ENCODE peak calls at places on chromosomes 13 and 19, in four cellular contexts. U, P, K and R are unnamed samples.

GRCh38 chr13:92143766-92144165 is 745.3 kb downstream of the GPC5 start:
- DNase-seq in U (no peak), P (no peak), K (no peak), R (no peak)

GRCh38 chr13:24221007-24221406 is 60.5 kb downstream of the SPATA13 start:
- DNase-seq in U (no peak), K (no peak), P (no peak), R (no peak)

GRCh38 chr13:27794921-27795717 is 2.8 kb downstream of the GSX1 start:
- DNase-seq in U (no peak), K (no peak), P (no peak), R (no peak)

GRCh38 chr13:31072041-31072440 is 89.7 kb downstream of the HSPH1 start:
- DNase-seq in K (no peak), U (no peak), P (no peak), R (no peak)

GRCh38 chr13:49419292-49419691 is 24.6 kb downstream of the CAB39L start:
- DNase-seq in P (no peak), K (no peak), U (no peak), R (no peak)

GRCh38 chr13:33744589-33745369 is 73.2 kb upstream of the RFC3 start:
- DNase-seq in P (peak), U (no peak), K (no peak), R (no peak)

GRCh38 chr13:25525884-25526283 is 154.1 kb downstream of the ATP8A2 start:
- DNase-seq in U (no peak), K (no peak), P (no peak), R (no peak)

GRCh38 chr19:21608571-21608970 is 103.2 kb downstream of the ZNF429 start:
- DNase-seq in U (no peak), K (no peak), P (no peak), R (no peak)

GRCh38 chr19:30784850-30785459 is 412.8 kb downstream of the ZNF536 start:
- DNase-seq in U (no peak), P (no peak), K (peak), R (peak)

GRCh38 chr19:56601375-56601774 is 6.3 kb downstream of the ZNF71 start:
- DNase-seq in K (no peak), U (no peak), P (no peak), R (no peak)

GRCh38 chr13:78183737-78184136 is 265.1 kb upstream of the EDNRB start:
- DNase-seq in P (no peak), U (no peak), K (no peak), R (no peak)

GRCh38 chr19:33788676-33789075 is 8.0 kb upstream of the KCTD15 start:
- DNase-seq in U (no peak), K (no peak), P (no peak), R (no peak)

GRCh38 chr19:2631213-2631821 is 71.2 kb downstream of the GNG7 start:
- DNase-seq in P (no peak), U (no peak), K (no peak), R (peak)

GRCh38 chr19:30690935-30691505 is 318.8 kb downstream of the ZNF536 start:
- DNase-seq in U (no peak), K (no peak), P (no peak), R (no peak)

GRCh38 chr13:76380436-76381065 is 505.7 kb downstream of the KCTD12 start:
- DNase-seq in P (no peak), K (no peak), U (no peak), R (no peak)

GRCh38 chr19:5921777-5922176 is 7.7 kb downstream of the CAPS start:
- DNase-seq in K (no peak), P (no peak), U (no peak), R (no peak)

GRCh38 chr13:25210842-25211241 is 38.8 kb upstream of the AMER2 start:
- DNase-seq in P (no peak), K (no peak), U (no peak), R (no peak)

GRCh38 chr19:36573948-36574726 is 1.0 kb upstream of the ZNF529 start:
- DNase-seq in P (no peak), U (no peak), K (no peak), R (no peak)

GRCh38 chr13:113914333-113915011 is 50.6 kb upstream of the GAS6 start:
- DNase-seq in K (no peak), U (no peak), P (no peak), R (no peak)

GRCh38 chr13:74056829-74057564 is 77.2 kb downstream of the KLF12 start:
- DNase-seq in K (no peak), U (no peak), P (no peak), R (no peak)

GRCh38 chr13:80217614-80218456 is 123.1 kb downstream of the SPRY2 start:
- DNase-seq in K (no peak), U (no peak), P (no peak), R (no peak)

GRCh38 chr19:13243971-13244370 is 93.8 kb downstream of the IER2 start:
- DNase-seq in U (no peak), K (no peak), P (no peak), R (no peak)

GRCh38 chr13:113140677-113141590 is 17.5 kb upstream of the PROZ start:
- DNase-seq in U (no peak), K (no peak), P (no peak), R (no peak)

GRCh38 chr19:33755314-33756020 is 41.2 kb upstream of the KCTD15 start:
- DNase-seq in U (no peak), P (no peak), K (no peak), R (no peak)

GRCh38 chr13:94660695-94661324 is 51.5 kb downstream of the SOX21 start:
- DNase-seq in K (no peak), P (peak), U (no peak), R (no peak)

GRCh38 chr13:111429064-111429558 is 108.7 kb downstream of the TEX29 start:
- DNase-seq in P (peak), U (no peak), K (no peak), R (peak)

GRCh38 chr13:79297128-79297527 is 108.9 kb downstream of the RBM26 start:
- DNase-seq in K (no peak), P (no peak), U (no peak), R (no peak)

GRCh38 chr13:77457989-77458388 is 77.5 kb upstream of the SCEL start:
- DNase-seq in U (no peak), K (no peak), P (no peak), R (no peak)

GRCh38 chr19:49827034-49827433 is 8.9 kb downstream of the MED25 start:
- DNase-seq in K (no peak), U (no peak), P (no peak), R (no peak)